ENCODE peak calls at places on chromosomes 1 and 21, in nine cellular contexts. One of them, this sample, is unnamed.

GRCh38 chr1:102919659-102920058 is 188.7 kb downstream of the COL11A1 start:
- DNase-seq in right lobe of liver: no peak
- DNase-seq in CD8-positive, alpha-beta T cell: no peak
- DNase-seq in pancreas: no peak
- DNase-seq in AG04450: no peak
- DNase-seq in GM23248: peak; percentile 63
- DNase-seq in CD4-positive, alpha-beta T cell: no peak
- DNase-seq in astrocyte: peak; percentile 77
- DNase-seq in cardiac muscle cell: no peak
- DNase-seq in this sample: no peak

GRCh38 chr1:223844962-223845809 is 561 bp downstream of the TP53BP2 start:
- DNase-seq in cardiac muscle cell: peak; percentile 65
- DNase-seq in pancreas: peak; percentile 80
- DNase-seq in astrocyte: peak; percentile 47
- DNase-seq in CD4-positive, alpha-beta T cell: peak; percentile 56
- DNase-seq in right lobe of liver: peak; percentile 72
- DNase-seq in CD8-positive, alpha-beta T cell: peak; percentile 32
- DNase-seq in GM23248: peak; percentile 82
- DNase-seq in AG04450: no peak
- DNase-seq in this sample: peak; percentile 70

GRCh38 chr1:207849016-207849415 is 61.9 kb downstream of the CD34 start:
- DNase-seq in pancreas: no peak
- DNase-seq in AG04450: no peak
- DNase-seq in astrocyte: no peak
- DNase-seq in CD4-positive, alpha-beta T cell: no peak
- DNase-seq in CD8-positive, alpha-beta T cell: no peak
- DNase-seq in right lobe of liver: no peak
- DNase-seq in GM23248: no peak
- DNase-seq in cardiac muscle cell: no peak
- DNase-seq in this sample: no peak

GRCh38 chr1:180231506-180232420 is 1.7 kb downstream of the LHX4 start:
- DNase-seq in AG04450: no peak
- DNase-seq in right lobe of liver: no peak
- DNase-seq in pancreas: peak; percentile 60
- DNase-seq in CD4-positive, alpha-beta T cell: no peak
- DNase-seq in cardiac muscle cell: peak; percentile 47
- DNase-seq in astrocyte: no peak
- DNase-seq in CD8-positive, alpha-beta T cell: no peak
- DNase-seq in GM23248: peak; percentile 55
- DNase-seq in this sample: peak; percentile 55

GRCh38 chr1:116255933-116256649 is 117.0 kb upstream of the ATP1A1 start:
- DNase-seq in right lobe of liver: no peak
- DNase-seq in CD4-positive, alpha-beta T cell: no peak
- DNase-seq in cardiac muscle cell: no peak
- DNase-seq in GM23248: no peak
- DNase-seq in pancreas: no peak
- DNase-seq in CD8-positive, alpha-beta T cell: no peak
- DNase-seq in AG04450: no peak
- DNase-seq in astrocyte: no peak
- DNase-seq in this sample: peak; percentile 59

GRCh38 chr1:942411-942821 is 16.6 kb downstream of the NOC2L start:
- DNase-seq in CD8-positive, alpha-beta T cell: no peak
- DNase-seq in pancreas: no peak
- DNase-seq in CD4-positive, alpha-beta T cell: no peak
- DNase-seq in cardiac muscle cell: peak; percentile 63
- DNase-seq in astrocyte: no peak
- DNase-seq in GM23248: peak; percentile 67
- DNase-seq in AG04450: no peak
- DNase-seq in right lobe of liver: no peak
- DNase-seq in this sample: peak; percentile 64

GRCh38 chr1:101506541-101507164 is 269.8 kb downstream of the S1PR1 start:
- DNase-seq in cardiac muscle cell: peak; percentile 56
- DNase-seq in CD4-positive, alpha-beta T cell: peak; percentile 7
- DNase-seq in GM23248: peak; percentile 51
- DNase-seq in AG04450: no peak
- DNase-seq in CD8-positive, alpha-beta T cell: peak; percentile 21
- DNase-seq in astrocyte: no peak
- DNase-seq in right lobe of liver: no peak
- DNase-seq in pancreas: no peak
- DNase-seq in this sample: peak; percentile 23

GRCh38 chr1:25906644-25907300 is 553 bp upstream of the STMN1 start:
- DNase-seq in CD8-positive, alpha-beta T cell: no peak
- DNase-seq in AG04450: no peak
- DNase-seq in astrocyte: no peak
- DNase-seq in right lobe of liver: no peak
- DNase-seq in pancreas: peak; percentile 65
- DNase-seq in cardiac muscle cell: peak; percentile 28
- DNase-seq in GM23248: no peak
- DNase-seq in CD4-positive, alpha-beta T cell: peak; percentile 20
- DNase-seq in this sample: peak; percentile 64

GRCh38 chr1:221289103-221289502 is 409.9 kb downstream of the HLX start:
- DNase-seq in CD8-positive, alpha-beta T cell: no peak
- DNase-seq in cardiac muscle cell: no peak
- DNase-seq in GM23248: no peak
- DNase-seq in right lobe of liver: no peak
- DNase-seq in CD4-positive, alpha-beta T cell: no peak
- DNase-seq in pancreas: no peak
- DNase-seq in AG04450: no peak
- DNase-seq in astrocyte: no peak
- DNase-seq in this sample: no peak

GRCh38 chr1:33758698-33759097 is 105.2 kb upstream of the HMGB4 start:
- DNase-seq in cardiac muscle cell: no peak
- DNase-seq in right lobe of liver: no peak
- DNase-seq in CD4-positive, alpha-beta T cell: no peak
- DNase-seq in CD8-positive, alpha-beta T cell: no peak
- DNase-seq in AG04450: peak; percentile 11
- DNase-seq in astrocyte: peak; percentile 59
- DNase-seq in GM23248: peak; percentile 93
- DNase-seq in pancreas: no peak
- DNase-seq in this sample: no peak

GRCh38 chr1:32184639-32185038 is 5.2 kb downstream of the TXLNA start:
- DNase-seq in cardiac muscle cell: no peak
- DNase-seq in CD4-positive, alpha-beta T cell: no peak
- DNase-seq in GM23248: no peak
- DNase-seq in pancreas: no peak
- DNase-seq in AG04450: no peak
- DNase-seq in right lobe of liver: no peak
- DNase-seq in astrocyte: no peak
- DNase-seq in CD8-positive, alpha-beta T cell: no peak
- DNase-seq in this sample: no peak

GRCh38 chr1:47507921-47508894 is 70.4 kb downstream of the FOXD2 start:
- DNase-seq in cardiac muscle cell: peak; percentile 62
- DNase-seq in CD4-positive, alpha-beta T cell: no peak
- DNase-seq in astrocyte: no peak
- DNase-seq in right lobe of liver: peak; percentile 64
- DNase-seq in CD8-positive, alpha-beta T cell: no peak
- DNase-seq in pancreas: peak; percentile 70
- DNase-seq in GM23248: peak; percentile 30
- DNase-seq in AG04450: no peak
- DNase-seq in this sample: peak; percentile 71

GRCh38 chr21:26850116-26850643 is 5.0 kb upstream of the ADAMTS1 start:
- DNase-seq in pancreas: no peak
- DNase-seq in CD8-positive, alpha-beta T cell: no peak
- DNase-seq in CD4-positive, alpha-beta T cell: no peak
- DNase-seq in right lobe of liver: no peak
- DNase-seq in AG04450: no peak
- DNase-seq in cardiac muscle cell: no peak
- DNase-seq in GM23248: peak; percentile 60
- DNase-seq in astrocyte: peak; percentile 7
- DNase-seq in this sample: peak; percentile 81

GRCh38 chr1:220046052-220046930 is at the start of gene EPRS1:
- DNase-seq in cardiac muscle cell: peak; percentile 96
- DNase-seq in CD8-positive, alpha-beta T cell: peak; percentile 90
- DNase-seq in pancreas: peak; percentile 92
- DNase-seq in AG04450: peak; percentile 97
- DNase-seq in astrocyte: peak; percentile 99
- DNase-seq in right lobe of liver: peak; percentile 94
- DNase-seq in CD4-positive, alpha-beta T cell: peak; percentile 93
- DNase-seq in GM23248: peak; percentile 99
- DNase-seq in this sample: peak; percentile 96

GRCh38 chr1:43558346-43558841 is 27.7 kb downstream of the PTPRF start:
- DNase-seq in right lobe of liver: no peak
- DNase-seq in CD4-positive, alpha-beta T cell: no peak
- DNase-seq in cardiac muscle cell: peak; percentile 88
- DNase-seq in GM23248: peak; percentile 86
- DNase-seq in CD8-positive, alpha-beta T cell: no peak
- DNase-seq in pancreas: no peak
- DNase-seq in AG04450: no peak
- DNase-seq in astrocyte: peak; percentile 62
- DNase-seq in this sample: no peak

GRCh38 chr1:53663525-53664300 is 75.3 kb downstream of the GLIS1 start:
- DNase-seq in cardiac muscle cell: no peak
- DNase-seq in pancreas: no peak
- DNase-seq in GM23248: no peak
- DNase-seq in right lobe of liver: peak; percentile 7
- DNase-seq in astrocyte: no peak
- DNase-seq in AG04450: no peak
- DNase-seq in CD8-positive, alpha-beta T cell: no peak
- DNase-seq in CD4-positive, alpha-beta T cell: no peak
- DNase-seq in this sample: no peak

GRCh38 chr1:206507395-206508129 is at the start of gene RASSF5:
- DNase-seq in GM23248: peak; percentile 77
- DNase-seq in CD4-positive, alpha-beta T cell: peak; percentile 80
- DNase-seq in CD8-positive, alpha-beta T cell: peak; percentile 76
- DNase-seq in pancreas: peak; percentile 95
- DNase-seq in AG04450: no peak
- DNase-seq in cardiac muscle cell: peak; percentile 84
- DNase-seq in right lobe of liver: peak; percentile 91
- DNase-seq in astrocyte: peak; percentile 32
- DNase-seq in this sample: no peak
- H3K9me3 ChIP-seq in GM23248: no peaks in the 10 kb centered on the region
- H3K9me3 ChIP-seq in CD4-positive, alpha-beta T cell: no peaks in the 10 kb centered on the region
- H3K9me3 ChIP-seq in CD8-positive, alpha-beta T cell: no peaks in the 10 kb centered on the region
- H3K9me3 ChIP-seq in pancreas: no peaks in the 10 kb centered on the region
- H3K9me3 ChIP-seq in AG04450: no peaks in the 10 kb centered on the region
- H3K9me3 ChIP-seq in cardiac muscle cell: no peaks in the 10 kb centered on the region
- H3K9me3 ChIP-seq in right lobe of liver: no peaks in the 10 kb centered on the region
- H3K9me3 ChIP-seq in astrocyte: no peaks in the 10 kb centered on the region
- H3K9me3 ChIP-seq in this sample: no peaks in the 10 kb centered on the region

DNA sequence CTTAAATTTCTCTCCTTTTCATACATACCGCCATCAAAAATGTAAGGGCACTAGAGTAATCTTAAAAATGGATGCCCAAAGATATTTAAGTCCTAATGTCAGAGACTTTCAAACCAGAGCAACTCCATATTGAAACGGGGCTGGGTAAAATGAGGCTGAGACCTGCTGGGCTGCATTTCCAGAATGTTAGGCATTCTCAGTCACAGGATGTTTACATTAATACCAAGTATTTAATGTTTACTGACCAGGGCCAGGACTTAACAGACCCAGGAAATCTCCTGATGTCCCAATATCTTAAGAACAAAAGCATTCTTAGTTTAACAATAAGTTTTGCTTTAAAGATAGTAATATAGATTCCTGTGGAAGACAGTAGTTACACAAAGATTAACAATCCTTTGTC is 563.9 kb upstream of the BEND5 start:
- DNase-seq in right lobe of liver: no peak
- DNase-seq in pancreas: no peak
- DNase-seq in GM23248: no peak
- DNase-seq in CD4-positive, alpha-beta T cell: no peak
- DNase-seq in cardiac muscle cell: no peak
- DNase-seq in CD8-positive, alpha-beta T cell: no peak
- DNase-seq in astrocyte: no peak
- DNase-seq in AG04450: no peak
- DNase-seq in this sample: no peak
- H3K9me3 ChIP-seq in right lobe of liver: no peaks in the 10 kb centered on the region
- H3K9me3 ChIP-seq in pancreas: no peaks in the 10 kb centered on the region
- H3K9me3 ChIP-seq in GM23248: no peaks in the 10 kb centered on the region
- H3K9me3 ChIP-seq in CD4-positive, alpha-beta T cell: no peaks in the 10 kb centered on the region
- H3K9me3 ChIP-seq in cardiac muscle cell: no peaks in the 10 kb centered on the region
- H3K9me3 ChIP-seq in CD8-positive, alpha-beta T cell: no peaks in the 10 kb centered on the region
- H3K9me3 ChIP-seq in astrocyte: no peaks in the 10 kb centered on the region
- H3K9me3 ChIP-seq in AG04450: no peaks in the 10 kb centered on the region
- H3K9me3 ChIP-seq in this sample: no peaks in the 10 kb centered on the region

DNA sequence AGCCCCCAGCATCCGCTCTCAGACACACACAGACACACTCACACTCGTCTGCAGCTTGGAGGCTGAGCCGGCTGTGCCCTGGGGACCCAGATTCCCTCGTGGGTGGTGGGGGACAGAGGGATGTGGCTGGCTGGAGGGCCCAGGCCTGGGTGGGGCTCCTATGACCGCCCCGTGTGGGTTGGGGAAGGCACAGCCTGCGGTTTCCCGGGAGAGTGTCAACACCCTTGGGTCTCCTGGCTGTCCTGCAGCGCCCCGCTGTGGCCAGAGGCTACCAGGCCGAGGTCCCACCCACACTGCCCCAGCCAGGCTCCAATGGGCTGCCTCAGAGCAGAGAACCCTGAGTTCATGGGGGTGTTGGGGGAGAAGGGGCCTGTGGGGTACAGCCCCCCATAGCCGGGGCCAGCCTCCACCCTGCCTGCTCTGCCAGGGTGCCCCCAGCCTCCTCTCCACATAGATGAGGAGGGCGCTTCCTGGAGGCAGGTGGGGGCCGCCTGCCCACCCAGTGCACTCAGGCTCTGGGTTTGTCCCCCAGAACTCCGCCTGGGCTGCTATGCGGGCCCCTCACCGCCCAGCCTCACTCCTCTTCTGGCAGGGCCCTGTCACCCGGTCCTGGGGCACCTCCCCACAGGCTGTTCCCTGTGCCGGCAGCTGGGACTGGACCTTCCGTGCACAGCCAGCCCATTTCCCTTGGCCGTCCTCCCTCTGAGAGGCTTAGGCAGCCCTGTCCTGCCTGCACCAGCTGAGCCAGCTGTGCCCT is at the start of gene TTC34:
- DNase-seq in GM23248: peak; percentile 18
- DNase-seq in CD4-positive, alpha-beta T cell: peak; percentile 30
- DNase-seq in cardiac muscle cell: no peak
- DNase-seq in astrocyte: no peak
- DNase-seq in CD8-positive, alpha-beta T cell: peak; percentile 8
- DNase-seq in right lobe of liver: peak; percentile 27
- DNase-seq in AG04450: no peak
- DNase-seq in pancreas: peak; percentile 59
- DNase-seq in this sample: peak; percentile 51
- H3K9me3 ChIP-seq in GM23248: no peaks in the 10 kb centered on the region
- H3K9me3 ChIP-seq in CD4-positive, alpha-beta T cell: no peaks in the 10 kb centered on the region
- H3K9me3 ChIP-seq in cardiac muscle cell: no peaks in the 10 kb centered on the region
- H3K9me3 ChIP-seq in astrocyte: no peaks in the 10 kb centered on the region
- H3K9me3 ChIP-seq in CD8-positive, alpha-beta T cell: no peaks in the 10 kb centered on the region
- H3K9me3 ChIP-seq in right lobe of liver: no peaks in the 10 kb centered on the region
- H3K9me3 ChIP-seq in AG04450: peaks cover 97% of the 10 kb centered on the region
- H3K9me3 ChIP-seq in pancreas: no peaks in the 10 kb centered on the region
- H3K9me3 ChIP-seq in this sample: no peaks in the 10 kb centered on the region

DNA sequence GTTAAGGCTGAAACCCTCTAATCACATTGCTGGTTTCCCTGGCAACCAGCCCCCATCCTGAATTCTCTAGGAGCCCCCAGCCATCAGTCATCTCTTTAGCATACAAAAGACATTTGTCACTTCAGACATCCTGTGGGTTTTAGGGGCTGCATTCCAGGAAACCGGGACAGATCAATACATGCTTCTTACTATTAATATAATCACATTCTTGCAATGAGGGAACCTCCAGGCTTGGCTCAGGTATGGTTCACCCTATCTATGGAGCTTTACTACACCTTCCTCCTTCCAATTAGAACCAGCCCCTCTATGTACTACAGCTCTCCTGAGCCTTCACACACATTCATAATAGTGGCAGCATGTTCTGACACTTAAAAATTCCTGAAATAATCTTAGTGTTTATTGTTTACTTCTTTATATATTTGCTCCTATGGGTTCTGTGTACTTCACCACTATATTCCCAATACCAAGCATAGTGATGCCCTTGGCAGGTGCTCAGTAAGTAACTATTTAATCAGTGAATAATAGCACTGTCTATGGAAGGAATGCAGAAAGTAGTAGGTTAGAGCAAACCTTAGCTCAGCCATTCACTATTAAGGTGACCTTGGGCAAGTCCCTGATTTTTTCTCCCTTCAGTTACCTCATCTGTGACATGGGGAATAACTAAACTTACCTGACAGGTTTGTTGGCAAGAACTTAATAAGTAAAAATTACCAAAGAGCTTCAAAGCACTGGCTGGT is 59.6 kb downstream of the ZNF678 start:
- DNase-seq in AG04450: no peak
- DNase-seq in CD4-positive, alpha-beta T cell: no peak
- DNase-seq in pancreas: no peak
- DNase-seq in cardiac muscle cell: no peak
- DNase-seq in CD8-positive, alpha-beta T cell: no peak
- DNase-seq in astrocyte: no peak
- DNase-seq in right lobe of liver: no peak
- DNase-seq in GM23248: no peak
- DNase-seq in this sample: no peak
- H3K9me3 ChIP-seq in AG04450: peaks cover 23% of the 10 kb centered on the region
- H3K9me3 ChIP-seq in CD4-positive, alpha-beta T cell: peaks cover 78% of the 10 kb centered on the region
- H3K9me3 ChIP-seq in pancreas: no peaks in the 10 kb centered on the region
- H3K9me3 ChIP-seq in cardiac muscle cell: peaks cover 5% of the 10 kb centered on the region
- H3K9me3 ChIP-seq in CD8-positive, alpha-beta T cell: no peaks in the 10 kb centered on the region
- H3K9me3 ChIP-seq in astrocyte: peaks cover 5% of the 10 kb centered on the region
- H3K9me3 ChIP-seq in right lobe of liver: peaks cover 1% of the 10 kb centered on the region
- H3K9me3 ChIP-seq in GM23248: no peaks in the 10 kb centered on the region
- H3K9me3 ChIP-seq in this sample: peaks cover 9% of the 10 kb centered on the region

This sample was measured in SJCRH30.